ENCODE peak calls at places on chromosome 11, in nine cellular contexts. K is CD8-positive, alpha-beta memory T cell; Y is T47D; P is stimulated activated CD4-positive, alpha-beta T cell treated with anti-CD3 and anti-CD28 coated beads, Interleukin-2, amount 100 ng/mL, for 24 hours; W is colonic mucosa; T is amygdala; C is astrocyte of the cerebellum; I is stimulated activated effector memory CD8-positive, alpha-beta T cell treated with anti-CD3 and anti-CD28 coated beads, Interleukin-12 subunit alpha, Interleukin-12 subunit beta, amount 100 ng/mL, for 72 hours; S is RWPE1. B is an unnamed sample.

GRCh38 chr11:2775626-2776350 is 76.0 kb upstream of the KCNQ1OT1 start:
- DNase-seq in K (no peak), Y (no peak), P (no peak), W (peak; percentile 14), T (no peak), C (no peak), I (no peak), S (no peak), B (no peak)

GRCh38 chr11:32581556-32581955 is 2.1 kb upstream of the EIF3M start:
- DNase-seq in K (no peak), Y (peak; percentile 82), P (no peak), W (no peak), T (no peak), C (no peak), I (no peak), S (no peak), B (no peak)

GRCh38 chr11:129323896-129324522 is 51.6 kb upstream of the BARX2 start:
- DNase-seq in K (no peak), Y (peak; percentile 92), P (no peak), W (peak; percentile 56), T (no peak), C (no peak), I (no peak), S (no peak), B (peak; percentile 37)

GRCh38 chr11:72712168-72712721 is 38.0 kb upstream of the PDE2A start:
- DNase-seq in K (no peak), Y (no peak), P (no peak), W (peak; percentile 42), T (no peak), C (no peak), I (no peak), S (no peak), B (no peak)

GRCh38 chr11:83241291-83241946 is 44.7 kb downstream of the CCDC90B start:
- DNase-seq in K (no peak), Y (peak; percentile 88), P (peak; percentile 21), W (peak; percentile 55), T (no peak), C (peak; percentile 43), I (no peak), S (peak; percentile 60), B (peak; percentile 25)

GRCh38 chr11:91350931-91351330 is 873.7 kb upstream of the FAT3 start:
- DNase-seq in K (no peak), Y (no peak), P (no peak), W (no peak), T (no peak), C (no peak), I (no peak), S (no peak), B (no peak)

GRCh38 chr11:72582206-72583176 is 91.7 kb downstream of the PDE2A start:
- DNase-seq in K (no peak), Y (no peak), P (no peak), W (no peak), T (no peak), C (no peak), I (no peak), S (no peak), B (no peak)

GRCh38 chr11:133945087-133945974 is 11.4 kb downstream of the IGSF9B start:
- DNase-seq in K (peak; percentile 71), Y (no peak), P (peak; percentile 80), W (no peak), T (no peak), C (no peak), I (peak; percentile 57), S (no peak), B (no peak)

GRCh38 chr11:67354314-67355022 is 1.1 kb upstream of the POLD4 start:
- DNase-seq in K (no peak), Y (no peak), P (no peak), W (peak; percentile 94), T (peak; percentile 26), C (no peak), I (no peak), S (peak; percentile 95), B (no peak)

GRCh38 chr11:77320351-77320750 is 18.9 kb upstream of the GDPD4 start:
- DNase-seq in K (no peak), Y (no peak), P (no peak), W (no peak), T (no peak), C (no peak), I (no peak), S (no peak), B (no peak)

B was measured in SHP77 treated with DMSO at 0.1 percent for 48 hours.